ENCODE peak calls at places on chromosomes 16 and 17, in ten cellular contexts. M is omental fat pad; Y is hypothalamus; T is NCI-H1694; D is DMS 273 treated with DMSO at 0.1 percent for 48 hours; N is M059J; L is stimulated activated CD4-positive, alpha-beta T cell treated with anti-CD3 and anti-CD28 coated beads, TNF-alpha, amount 100 ng/mL, for 1 hour; I is frontal cortex; W is NCI-H2081; B is activated T-cell treated with anti-CD3 and anti-CD28 coated beads, Interleukin-2, amount 50 U/mL, for 4 hours. R is an unnamed sample.

GRCh38 chr17:68674271-68674925 is 73.2 kb upstream of the FAM20A start:
- DNase-seq in M (no peak), Y (no peak), T (no peak), D (no peak), N (no peak), L (no peak), I (no peak), W (no peak), B (no peak), R (no peak)

GRCh38 chr16:24409045-24409444 is 130.3 kb upstream of the RBBP6 start:
- DNase-seq in M (no peak), Y (no peak), T (no peak), D (no peak), N (peak), L (no peak), I (no peak), W (no peak), B (no peak), R (no peak)

GRCh38 chr17:68011199-68011665 is 15.0 kb upstream of the C17orf58 start:
- DNase-seq in M (peak), Y (no peak), T (no peak), D (no peak), N (peak), L (no peak), I (peak), W (no peak), B (peak), R (peak)

GRCh38 chr16:83996481-83997252 is 28.6 kb downstream of the NECAB2 start:
- DNase-seq in M (no peak), Y (no peak), T (no peak), D (no peak), N (no peak), L (no peak), I (no peak), W (no peak), B (no peak), R (no peak)

GRCh38 chr16:60905806-60906205 is 1130.4 kb downstream of the CDH8 start:
- DNase-seq in M (no peak), Y (no peak), T (no peak), D (no peak), N (peak), L (no peak), I (no peak), W (no peak), B (no peak), R (no peak)

GRCh38 chr17:55432358-55433028 is 10.9 kb upstream of the MMD start:
- DNase-seq in M (no peak), Y (no peak), T (no peak), D (no peak), N (peak), L (no peak), I (no peak), W (no peak), B (no peak), R (no peak)

GRCh38 chr17:40617678-40618240 is 29.9 kb downstream of the SMARCE1 start:
- DNase-seq in M (no peak), Y (no peak), T (no peak), D (no peak), N (no peak), L (no peak), I (no peak), W (no peak), B (no peak), R (no peak)

GRCh38 chr16:4081577-4082021 is 34.6 kb downstream of the ADCY9 start:
- DNase-seq in M (no peak), Y (no peak), T (no peak), D (no peak), N (no peak), L (no peak), I (peak), W (no peak), B (peak), R (no peak)

GRCh38 chr17:65783845-65784334 is 222.4 kb upstream of the AXIN2 start:
- DNase-seq in M (no peak), Y (no peak), T (no peak), D (no peak), N (peak), L (no peak), I (no peak), W (no peak), B (no peak), R (peak)

GRCh38 chr17:73249700-73250099 is 12.0 kb downstream of the CPSF4L start:
- DNase-seq in M (no peak), Y (no peak), T (no peak), D (no peak), N (no peak), L (no peak), I (no peak), W (peak), B (no peak), R (no peak)

GRCh38 chr17:14838567-14838966 is 426.6 kb downstream of the PMP22 start:
- DNase-seq in M (no peak), Y (no peak), T (no peak), D (no peak), N (no peak), L (no peak), I (no peak), W (no peak), B (no peak), R (no peak)

GRCh38 chr17:2694381-2695242 is 17.0 kb downstream of the CLUH start:
- DNase-seq in M (peak), Y (no peak), T (no peak), D (no peak), N (no peak), L (no peak), I (no peak), W (no peak), B (no peak), R (no peak)

GRCh38 chr16:70573451-70574121 is 50.0 kb downstream of the SF3B3 start:
- DNase-seq in M (no peak), Y (no peak), T (no peak), D (no peak), N (peak), L (no peak), I (no peak), W (no peak), B (no peak), R (peak)

GRCh38 chr16:24972608-24973220 is 42.5 kb downstream of the ARHGAP17 start:
- DNase-seq in M (no peak), Y (no peak), T (no peak), D (no peak), N (no peak), L (no peak), I (no peak), W (no peak), B (no peak), R (no peak)

GRCh38 chr16:88816736-88817535 is 5.2 kb upstream of the APRT start:
- DNase-seq in M (no peak), Y (no peak), T (no peak), D (no peak), N (no peak), L (no peak), I (no peak), W (no peak), B (no peak), R (no peak)

GRCh38 chr17:63156986-63157385 is 191.0 kb downstream of the TANC2 start:
- DNase-seq in M (no peak), Y (no peak), T (no peak), D (no peak), N (no peak), L (no peak), I (no peak), W (no peak), B (no peak), R (no peak)

GRCh38 chr17:58336456-58337094 is 8.0 kb upstream of the TSPOAP1 start:
- DNase-seq in M (no peak), Y (no peak), T (no peak), D (no peak), N (peak), L (no peak), I (no peak), W (no peak), B (no peak), R (no peak)

GRCh38 chr17:70886648-70887047 is 717.3 kb downstream of the KCNJ2 start:
- DNase-seq in M (no peak), Y (no peak), T (no peak), D (peak), N (no peak), L (no peak), I (no peak), W (no peak), B (no peak), R (no peak)

GRCh38 chr17:35051579-35052239 is 11.8 kb downstream of the RFFL start:
- DNase-seq in M (no peak), Y (no peak), T (no peak), D (no peak), N (peak), L (no peak), I (no peak), W (no peak), B (no peak), R (peak)

GRCh38 chr16:20956319-20956718 is 55.7 kb downstream of the LYRM1 start:
- DNase-seq in M (no peak), Y (no peak), T (no peak), D (no peak), N (peak), L (no peak), I (no peak), W (no peak), B (no peak), R (no peak)

GRCh38 chr16:66522816-66523590 is 26.9 kb downstream of the TK2 start:
- DNase-seq in M (no peak), Y (no peak), T (no peak), D (no peak), N (no peak), L (no peak), I (no peak), W (no peak), B (no peak), R (no peak)

GRCh38 chr16:80197790-80198201 is 343.0 kb upstream of the DYNLRB2 start:
- DNase-seq in M (no peak), Y (no peak), T (no peak), D (no peak), N (peak), L (no peak), I (no peak), W (no peak), B (no peak), R (peak)

GRCh38 chr17:74746376-74746775 is 2.1 kb upstream of the NHERF1 start:
- DNase-seq in M (no peak), Y (no peak), T (no peak), D (no peak), N (no peak), L (no peak), I (no peak), W (no peak), B (no peak), R (no peak)

GRCh38 chr17:35242158-35242804 is 591 bp upstream of the SLFN5 start:
- DNase-seq in M (peak), Y (no peak), T (no peak), D (peak), N (peak), L (peak), I (peak), W (peak), B (peak), R (peak)

GRCh38 chr16:23874613-23875294 is 39.0 kb downstream of the PRKCB start:
- DNase-seq in M (no peak), Y (no peak), T (no peak), D (no peak), N (no peak), L (no peak), I (peak), W (no peak), B (no peak), R (no peak)

GRCh38 chr16:88552166-88552565 is 18.0 kb upstream of the ZC3H18 start:
- DNase-seq in M (no peak), Y (no peak), T (no peak), D (no peak), N (no peak), L (no peak), I (no peak), W (no peak), B (no peak), R (no peak)

GRCh38 chr16:825298-826061 is 24.9 kb upstream of the GNG13 start:
- DNase-seq in M (no peak), Y (peak), T (no peak), D (no peak), N (no peak), L (no peak), I (peak), W (peak), B (no peak), R (no peak)